ENCODE peak calls at places on chromosomes 7 and 10, in four cellular contexts. X, V, I and L are unnamed samples. For H3K36me3 and H3K4me1, the result is how much of the 10 kb centered on the place peaks cover.

GRCh38 chr10:94125856-94126255 is 132.1 kb downstream of the PLCE1 start:
- DNase-seq in V (no peak), X (peak), I (no peak), L (peak)

GRCh38 chr7:101816499-101817030 is 861 bp upstream of the CUX1 start:
- DNase-seq in X (no peak), V (peak), I (peak), L (no peak)

GRCh38 chr7:14000247-14000646 is 10.8 kb upstream of the ETV1 start:
- DNase-seq in I (no peak), V (no peak), X (no peak), L (no peak)

GRCh38 chr10:128539784-128540759 is 413.8 kb upstream of the MKI67 start:
- DNase-seq in X (no peak), V (no peak), I (no peak), L (no peak)

GRCh38 chr10:123139521-123140163 is 3.9 kb downstream of the HMX3 start:
- DNase-seq in I (no peak), V (no peak), X (no peak), L (peak)

GRCh38 chr10:119306514-119306951 is 99.2 kb downstream of the GRK5 start:
- DNase-seq in X (no peak), I (no peak), V (no peak), L (peak)

GRCh38 chr7:123748171-123748733 is 551 bp downstream of the WASL start:
- DNase-seq in X (peak), I (peak), V (peak), L (no peak)

GRCh38 chr10:44874176-44874575 is 37.0 kb upstream of the TMEM72 start:
- DNase-seq in V (peak), I (no peak), X (no peak), L (no peak)

GRCh38 chr10:30701471-30702173 is 72.1 kb upstream of the LYZL2 start:
- DNase-seq in I (no peak), X (peak), V (no peak), L (peak)

GRCh38 chr7:75823198-75823910 is 9.7 kb upstream of the CCL24 start:
- DNase-seq in V (no peak), I (no peak), X (no peak), L (peak)

GRCh38 chr10:74598891-74599566 is 227.4 kb upstream of the KAT6B start:
- DNase-seq in V (no peak), X (no peak), I (no peak), L (no peak)

GRCh38 chr7:91050677-91051076 is 213.6 kb upstream of the FZD1 start:
- DNase-seq in I (no peak), X (no peak), V (no peak), L (no peak)

GRCh38 chr10:93267521-93267920 is 193.8 kb downstream of the CYP26A1 start:
- DNase-seq in I (no peak), V (no peak), X (no peak), L (no peak)

GRCh38 chr10:79066460-79067240 is 2.1 kb upstream of the ZMIZ1 start:
- DNase-seq in I (no peak), X (peak), V (no peak), L (peak)

GRCh38 chr7:114656471-114656870 is 241.9 kb downstream of the FOXP2 start:
- DNase-seq in V (no peak), I (no peak), X (no peak), L (no peak)

GRCh38 chr7:38462819-38463218 is 168.4 kb downstream of the AMPH start:
- DNase-seq in V (no peak), X (no peak), I (no peak), L (no peak)

GRCh38 chr7:36346260-36346831 is 43.3 kb upstream of the ANLN start:
- DNase-seq in I (no peak), X (no peak), V (no peak), L (no peak)

GRCh38 chr7:102841290-102841689 is 71.5 kb upstream of the LRRC17 start:
- DNase-seq in X (no peak), V (no peak), I (peak), L (no peak)

GRCh38 chr7:101172005-101172853 is 6.9 kb upstream of the VGF start:
- DNase-seq in I (no peak), V (no peak), X (no peak), L (no peak)

GRCh38 chr10:79092292-79092896 is 23.6 kb downstream of the ZMIZ1 start:
- DNase-seq in V (no peak), I (no peak), X (no peak), L (no peak)

GRCh38 chr10:108904163-108904878 is 1019.0 kb downstream of the XPNPEP1 start:
- DNase-seq in X (no peak), V (no peak), I (no peak), L (no peak)

GRCh38 chr7:130063036-130063435 is 7.3 kb upstream of the KLHDC10 start:
- DNase-seq in X (peak), V (no peak), I (no peak), L (peak)

GRCh38 chr7:18961997-18962396 is 155.4 kb downstream of the TWIST1 start:
- DNase-seq in X (no peak), I (no peak), V (no peak), L (no peak)

GRCh38 chr10:89592539-89592938 is 52.5 kb downstream of the PANK1 start:
- DNase-seq in V (no peak), I (no peak), X (no peak), L (no peak)

GRCh38 chr7:50599385-50599784 is 34.2 kb upstream of the DDC start:
- DNase-seq in X (no peak), I (no peak), V (no peak), L (no peak)
- H3K36me3 ChIP-seq in X (under half), I (half or more), V (under half), L (under half)

GRCh38 chr10:11208908-11209809 is 191.5 kb downstream of the CELF2 start:
- DNase-seq in V (no peak), I (no peak), X (no peak), L (no peak)
- H3K4me1 ChIP-seq in V (under half), I (under half), X (under half), L (under half)

DNA sequence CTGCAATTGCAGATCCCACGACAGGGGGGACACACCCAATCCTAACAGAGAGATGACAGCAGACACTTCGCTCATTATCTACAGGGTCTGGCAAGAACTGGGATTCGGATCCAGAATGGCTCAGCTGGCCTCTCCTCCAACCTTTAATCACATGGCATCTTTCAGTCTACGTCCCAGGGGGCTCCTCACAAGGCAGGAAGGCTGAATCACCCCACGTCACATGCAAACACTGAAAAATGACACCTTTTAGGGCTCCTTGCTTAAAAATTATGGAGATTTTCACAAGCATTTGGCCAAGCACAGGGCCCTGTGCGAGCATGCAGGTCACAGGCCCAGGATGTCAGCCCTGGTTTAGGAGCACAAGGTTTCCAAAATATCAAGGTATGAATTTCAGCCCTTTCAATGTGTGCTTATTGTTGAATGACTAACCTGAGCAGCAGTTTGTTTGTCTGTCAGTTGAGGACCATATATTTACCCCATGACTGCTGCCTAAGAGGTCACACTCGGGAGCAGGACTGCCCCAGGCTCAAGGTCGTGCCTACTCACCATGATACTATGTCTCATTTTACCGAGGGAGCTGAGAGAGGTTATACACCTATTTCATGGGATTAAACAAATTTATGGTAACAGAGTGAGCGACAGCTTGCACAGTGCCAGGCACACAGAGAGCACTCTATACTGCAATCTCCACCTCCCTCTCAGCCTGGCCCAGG is 42.5 kb downstream of the CDCA7L start:
- DNase-seq in X (no peak), I (no peak), V (no peak), L (no peak)
- H3K36me3 ChIP-seq in X (under half), I (half or more), V (under half), L (under half)

DNA sequence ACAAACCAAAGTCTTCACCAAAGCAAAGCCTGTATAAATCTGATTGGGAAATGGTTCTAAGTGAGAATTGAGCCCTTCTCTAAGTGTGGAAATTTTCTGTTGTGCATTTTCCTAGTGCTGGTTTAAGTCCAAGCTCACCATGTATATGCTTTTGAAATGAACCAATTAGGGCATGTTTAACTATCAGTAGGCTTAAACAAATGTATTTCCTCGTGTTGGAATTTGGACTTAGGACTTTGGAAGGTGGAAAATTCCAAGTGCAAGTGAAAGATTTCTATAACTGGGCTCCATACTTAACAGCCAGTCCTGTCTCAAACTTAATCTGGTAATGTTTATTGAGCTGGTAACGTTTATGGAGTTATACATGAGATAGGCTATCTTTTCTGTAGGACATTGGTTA is 28.5 kb downstream of the CCNY start:
- DNase-seq in X (no peak), I (no peak), V (no peak), L (no peak)
- H3K4me1 ChIP-seq in X (under half), I (under half), V (under half), L (under half)

GRCh38 chr7:158811461-158811860 is 17.8 kb downstream of the ESYT2 start:
- DNase-seq in X (no peak), V (no peak), I (no peak), L (peak)
- H3K36me3 ChIP-seq in X (under half), V (under half), I (under half), L (under half)

GRCh38 chr7:99699946-99700345 is 20.1 kb upstream of the CYP3A5 start:
- DNase-seq in I (no peak), X (no peak), V (no peak), L (no peak)
- H3K4me1 ChIP-seq in I (under half), X (under half), V (under half), L (under half)